ENCODE peak calls at places on chromosome 11, in six cellular contexts. W is K562, G is GM23338, C is HepG2, L is H1, Y is GM12878. S is an unnamed sample.
A peak's percentile ranks its signal among the peaks of the same experiment; 100 is the strongest.

GRCh38 chr11:84130646-84131427 is 844.7 kb upstream of the CCDC90B start:
- DNase-seq in W (no peak), G (no peak), C (no peak), L (no peak), Y (no peak), S (no peak)

GRCh38 chr11:122115520-122116343 is at the start of gene BLID:
- DNase-seq in W (no peak), G (peak; percentile 88), C (peak; percentile 7), L (peak; percentile 74), Y (no peak), S (peak; percentile 79)

GRCh38 chr11:65934014-65934413 is 11.3 kb upstream of the TSGA10IP start:
- DNase-seq in W (peak; percentile 48), G (no peak), C (no peak), L (no peak), Y (no peak), S (no peak)

GRCh38 chr11:111632798-111633197 is 30.5 kb downstream of the SIK2 start:
- DNase-seq in W (no peak), G (no peak), C (no peak), L (no peak), Y (no peak), S (no peak)

GRCh38 chr11:13963169-13963948 is 836 bp downstream of the SPON1 start:
- DNase-seq in W (no peak), G (peak; percentile 58), C (no peak), L (no peak), Y (no peak), S (peak; percentile 34)

GRCh38 chr11:73965764-73966121 is 14.9 kb downstream of the DNAJB13 start:
- DNase-seq in W (peak; percentile 41), G (no peak), C (no peak), L (no peak), Y (no peak), S (no peak)

GRCh38 chr11:108561535-108561991 is 32.0 kb downstream of the EXPH5 start:
- DNase-seq in W (no peak), G (no peak), C (no peak), L (peak; percentile 26), Y (no peak), S (no peak)

GRCh38 chr11:83285131-83285770 is 916 bp downstream of the CCDC90B start:
- DNase-seq in W (no peak), G (no peak), C (no peak), L (no peak), Y (no peak), S (no peak)

GRCh38 chr11:16359369-16359768 is 3.0 kb upstream of the SOX6 start:
- DNase-seq in W (peak; percentile 41), G (no peak), C (no peak), L (no peak), Y (no peak), S (no peak)

GRCh38 chr11:45178890-45179663 is 32.6 kb downstream of the PRDM11 start:
- DNase-seq in W (no peak), G (peak; percentile 11), C (no peak), L (no peak), Y (no peak), S (no peak)

GRCh38 chr11:69524991-69525411 is 43.5 kb downstream of the LINC01488 start:
- DNase-seq in W (no peak), G (no peak), C (no peak), L (no peak), Y (no peak), S (no peak)

GRCh38 chr11:68447015-68447801 is 13.3 kb upstream of the PPP6R3 start:
- DNase-seq in W (peak; percentile 87), G (peak; percentile 94), C (peak; percentile 59), L (peak; percentile 94), Y (no peak), S (peak; percentile 91)

GRCh38 chr11:125625225-125625593 is 246 bp downstream of the CHEK1 start:
- DNase-seq in W (no peak), G (peak; percentile 83), C (no peak), L (no peak), Y (no peak), S (no peak)

GRCh38 chr11:12278766-12279671 is 98.4 kb upstream of the PARVA start:
- DNase-seq in W (no peak), G (no peak), C (peak; percentile 67), L (no peak), Y (no peak), S (no peak)

GRCh38 chr11:33531743-33532181 is 168.9 kb downstream of the C11orf91 start:
- DNase-seq in W (no peak), G (no peak), C (no peak), L (no peak), Y (no peak), S (no peak)

GRCh38 chr11:75445315-75445953 is 12.4 kb upstream of the KLHL35 start:
- DNase-seq in W (peak; percentile 86), G (peak; percentile 89), C (peak; percentile 56), L (peak; percentile 95), Y (peak; percentile 19), S (peak; percentile 88)

DNA sequence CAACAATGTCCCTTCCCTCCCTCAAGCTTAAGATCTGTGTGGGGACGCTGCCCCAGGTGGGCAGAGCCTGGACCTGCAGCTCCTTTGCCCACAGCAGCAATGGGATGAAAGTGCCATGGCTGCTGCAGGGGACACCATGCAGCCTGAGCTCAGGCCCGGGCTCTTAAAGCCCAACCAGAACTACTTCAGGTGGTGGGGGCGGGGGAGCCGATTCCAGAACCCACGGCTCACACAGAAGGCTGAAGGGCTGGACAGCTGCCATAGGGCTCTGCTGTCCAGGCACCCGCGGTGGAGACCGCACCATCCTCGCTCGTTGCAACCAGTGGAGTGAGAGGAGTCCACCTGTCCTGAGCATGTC is 12.5 kb downstream of the CHID1 start:
- DNase-seq in W (peak; percentile 30), G (peak; percentile 62), C (peak; percentile 27), L (no peak), Y (no peak), S (peak; percentile 55)
- TF ChIP-seq CREB1 in W (no peak), G (no peak), C (no peak), L (no peak), Y (no peak), S (no peak)

GRCh38 chr11:59872076-59872475 is 5.8 kb upstream of the TCN1 start:
- DNase-seq in W (no peak), G (no peak), C (no peak), L (no peak), Y (no peak), S (no peak)

GRCh38 chr11:59867946-59868345 is 1.7 kb upstream of the TCN1 start:
- DNase-seq in W (no peak), G (no peak), C (no peak), L (no peak), Y (no peak), S (no peak)

GRCh38 chr11:59862252-59862651 is 4.0 kb downstream of the TCN1 start:
- DNase-seq in W (no peak), G (no peak), C (no peak), L (no peak), Y (no peak), S (no peak)

GRCh38 chr11:59865031-59865430 is 1.3 kb downstream of the TCN1 start:
- DNase-seq in W (no peak), G (no peak), C (no peak), L (no peak), Y (no peak), S (no peak)

DNA sequence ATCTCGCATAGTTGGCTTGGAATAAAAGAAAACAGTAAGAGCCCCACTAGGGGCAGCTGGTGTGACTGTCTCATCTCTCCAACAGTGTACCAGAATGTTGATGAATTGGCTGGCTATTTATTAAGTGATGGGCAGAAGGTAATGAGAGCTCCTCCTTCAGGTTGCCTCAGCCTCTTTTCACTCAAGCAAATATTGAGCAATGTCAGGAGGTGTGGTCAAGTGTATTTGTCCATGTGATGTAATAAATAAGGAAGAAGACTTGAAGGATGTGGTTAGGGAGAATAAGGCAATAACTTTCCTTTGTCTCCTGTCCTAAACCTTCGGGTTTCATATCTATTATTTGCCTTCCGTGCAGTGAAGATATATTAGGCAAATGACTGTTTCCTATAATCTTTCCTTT is at the start of gene TCN1:
- DNase-seq in W (no peak), G (no peak), C (no peak), L (no peak), Y (no peak), S (no peak)
- TF ChIP-seq CREB1 in W (no peak), G (no peak), C (no peak), L (no peak), Y (no peak), S (no peak)

GRCh38 chr11:57297221-57297620 is 27.5 kb downstream of the TNKS1BP1 start:
- DNase-seq in W (no peak), G (no peak), C (no peak), L (no peak), Y (no peak), S (no peak)

GRCh38 chr11:57288771-57289579 is 35.8 kb downstream of the TNKS1BP1 start:
- DNase-seq in W (no peak), G (peak; percentile 45), C (peak; percentile 41), L (no peak), Y (no peak), S (no peak)

GRCh38 chr11:57299150-57299737 is 25.5 kb downstream of the TNKS1BP1 start:
- DNase-seq in W (no peak), G (no peak), C (no peak), L (no peak), Y (no peak), S (no peak)

GRCh38 chr11:57290288-57290687 is 34.5 kb downstream of the TNKS1BP1 start:
- DNase-seq in W (no peak), G (no peak), C (no peak), L (no peak), Y (no peak), S (no peak)

DNA sequence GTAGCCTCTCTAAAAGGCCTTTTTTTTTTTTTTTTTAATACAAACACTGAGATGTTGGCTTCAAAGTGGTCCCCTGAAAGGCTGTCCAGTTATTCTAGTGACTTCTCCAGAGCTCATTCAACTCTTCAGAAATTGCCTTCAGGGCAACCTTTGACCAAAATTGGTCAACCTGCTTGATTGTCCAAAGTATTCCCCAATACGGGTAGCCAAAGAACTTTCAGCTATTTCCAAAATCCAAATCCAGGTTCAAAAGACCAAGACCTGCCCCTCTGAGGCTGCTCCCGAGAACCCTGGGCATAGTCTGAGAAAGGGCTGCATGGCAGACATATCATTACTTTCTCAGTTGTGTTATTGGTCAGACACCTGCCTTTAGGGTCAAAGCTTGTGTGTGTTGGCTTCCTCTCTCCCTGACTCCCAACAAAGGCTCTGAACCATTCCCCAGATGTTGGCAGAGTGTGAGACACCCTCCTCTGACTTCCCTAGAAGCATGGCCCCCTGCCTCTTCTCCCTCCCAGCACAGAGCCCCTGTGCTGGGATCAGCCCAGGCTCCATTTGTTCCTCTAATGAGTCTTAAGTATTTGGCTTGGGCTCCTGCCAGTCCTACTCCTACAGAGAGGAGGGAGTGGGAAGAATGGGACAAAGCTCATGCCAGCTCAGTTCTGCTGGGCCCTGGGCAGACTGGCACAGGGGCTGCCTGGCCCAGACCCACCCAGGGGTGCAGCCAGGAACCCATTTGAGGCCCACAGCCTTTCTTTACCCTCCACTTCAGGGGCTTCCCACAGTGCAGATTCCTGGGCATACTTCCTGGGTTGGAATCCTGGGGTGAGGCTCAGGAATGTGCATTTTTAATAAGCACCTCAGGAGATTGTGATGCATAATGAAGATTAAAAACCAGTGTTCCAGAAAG is 30.3 kb downstream of the TNKS1BP1 start:
- DNase-seq in W (no peak), G (no peak), C (no peak), L (no peak), Y (no peak), S (no peak)
- TF ChIP-seq CREB1 in W (no peak), G (no peak), C (no peak), L (no peak), Y (no peak), S (no peak)

GRCh38 chr11:60872124-60872951 is 5.0 kb downstream of the ZP1 start:
- DNase-seq in W (no peak), G (no peak), C (no peak), L (no peak), Y (no peak), S (no peak)
- TF ChIP-seq CREB1 in W (no peak), G (no peak), C (no peak), L (no peak), Y (no peak), S (no peak)

S was measured in WTC11.